ENCODE peak calls at places on chromosomes 13 and 19, in six cellular contexts. J is HEK293T; S is NCI-H510A treated with DMSO at 0.1 percent for 48 hours; U is stimulated activated CD4-positive, alpha-beta T cell treated with anti-CD3 and anti-CD28 coated beads, TNF-alpha, amount 100 ng/mL, for 48 hours; F is hypothalamus; K is kidney tubule cell. Y is an unnamed sample.

GRCh38 chr19:32599736-32600157 is 18.8 kb downstream of the PDCD5 start:
- DNase-seq in J (peak), S (peak), U (no peak), F (no peak), K (peak), Y (peak)

GRCh38 chr19:10228393-10228792 is 2.7 kb downstream of the S1PR2 start:
- DNase-seq in J (no peak), S (no peak), U (no peak), F (no peak), K (no peak), Y (no peak)

GRCh38 chr13:106911020-106911419 is 343.1 kb upstream of the ARGLU1 start:
- DNase-seq in J (no peak), S (no peak), U (no peak), F (no peak), K (no peak), Y (no peak)

GRCh38 chr13:58134525-58134924 is 503.0 kb downstream of the PCDH17 start:
- DNase-seq in J (no peak), S (no peak), U (no peak), F (no peak), K (no peak), Y (no peak)

GRCh38 chr13:79307433-79307861 is 98.6 kb downstream of the RBM26 start:
- DNase-seq in J (no peak), S (no peak), U (no peak), F (no peak), K (peak), Y (no peak)

GRCh38 chr19:798415-799075 is 1.3 kb downstream of the PTBP1 start:
- DNase-seq in J (no peak), S (no peak), U (no peak), F (no peak), K (peak), Y (no peak)

GRCh38 chr19:2923510-2923909 is 21.3 kb downstream of the ZNF77 start:
- DNase-seq in J (no peak), S (no peak), U (no peak), F (no peak), K (no peak), Y (no peak)

GRCh38 chr13:77417897-77418296 is 91.0 kb upstream of the MYCBP2 start:
- DNase-seq in J (no peak), S (no peak), U (no peak), F (no peak), K (peak), Y (no peak)

GRCh38 chr19:2422951-2423880 is 4.2 kb downstream of the TIMM13 start:
- DNase-seq in J (no peak), S (no peak), U (no peak), F (no peak), K (no peak), Y (no peak)

GRCh38 chr13:89375839-89376238 is 1704.7 kb downstream of the SLITRK5 start:
- DNase-seq in J (no peak), S (no peak), U (no peak), F (no peak), K (peak), Y (no peak)

GRCh38 chr13:42328672-42329071 is 56.7 kb downstream of the AKAP11 start:
- DNase-seq in J (no peak), S (no peak), U (no peak), F (no peak), K (no peak), Y (no peak)

GRCh38 chr13:26518433-26519084 is 38.9 kb upstream of the WASF3 start:
- DNase-seq in J (no peak), S (no peak), U (no peak), F (no peak), K (no peak), Y (no peak)

GRCh38 chr13:31930901-31931522 is 100.6 kb upstream of the FRY start:
- DNase-seq in J (no peak), S (no peak), U (no peak), F (no peak), K (peak), Y (no peak)

GRCh38 chr19:13825489-13826475 is 30.5 kb downstream of the ZSWIM4 start:
- DNase-seq in J (peak), S (no peak), U (no peak), F (no peak), K (no peak), Y (no peak)

GRCh38 chr13:30022796-30023195 is 172.4 kb upstream of the UBL3 start:
- DNase-seq in J (no peak), S (no peak), U (no peak), F (no peak), K (peak), Y (no peak)

Y was measured in occipital lobe.